ENCODE peak calls at places on chromosomes 12 and 14, in four cellular contexts. T, L, M and J are unnamed samples.

GRCh38 chr12:115763376-115763775 is 514.1 kb downstream of the MED13L start:
- DNase-seq in T (no peak), L (no peak), M (no peak), J (no peak)

GRCh38 chr12:107277850-107278249 is 184.5 kb upstream of the CRY1 start:
- DNase-seq in T (no peak), L (no peak), M (peak), J (no peak)

GRCh38 chr14:52923902-52924575 is 26.8 kb downstream of the FERMT2 start:
- DNase-seq in T (no peak), L (no peak), M (no peak), J (peak)

GRCh38 chr14:61320806-61321384 is 484 bp upstream of the PRKCH start:
- DNase-seq in T (no peak), L (peak), M (no peak), J (peak)

GRCh38 chr12:108181095-108181454 is 52.0 kb downstream of the WSCD2 start:
- DNase-seq in T (no peak), L (no peak), M (no peak), J (no peak)

GRCh38 chr12:46356655-46357437 is 15.7 kb downstream of the SLC38A2 start:
- DNase-seq in T (no peak), L (no peak), M (no peak), J (no peak)

GRCh38 chr12:42299392-42300308 is 26.2 kb downstream of the ZCRB1 start:
- DNase-seq in T (no peak), L (no peak), M (no peak), J (peak)

GRCh38 chr12:103144278-103144677 is 186.8 kb downstream of the ASCL1 start:
- DNase-seq in T (no peak), L (no peak), M (no peak), J (no peak)

GRCh38 chr14:74324945-74325361 is 22.2 kb upstream of the ABCD4 start:
- DNase-seq in T (no peak), L (no peak), M (peak), J (no peak)